ENCODE peak calls at places on chromosomes 2 and 18, in seven cellular contexts. One of them, this sample, is unnamed.

GRCh38 chr18:23386317-23386716 is 66.8 kb upstream of the RIOK3 start:
- DNase-seq in aorta: no peak
- DNase-seq in AG10803: no peak
- DNase-seq in endothelial cell: no peak
- DNase-seq in hepatic stellate cell: no peak
- DNase-seq in activated CD8-positive, alpha-beta memory T cell treated with anti-CD3 and anti-CD28 coated beads for 48 hours: no peak
- DNase-seq in NCI-H2029: no peak
- DNase-seq in this sample: no peak

GRCh38 chr2:218879881-218880748 is 537 bp upstream of the WNT10A start:
- DNase-seq in endothelial cell: no peak
- DNase-seq in NCI-H2029: no peak
- DNase-seq in AG10803: no peak
- DNase-seq in hepatic stellate cell: no peak
- DNase-seq in aorta: peak; percentile 78
- DNase-seq in activated CD8-positive, alpha-beta memory T cell treated with anti-CD3 and anti-CD28 coated beads for 48 hours: no peak
- DNase-seq in this sample: peak; percentile 86

GRCh38 chr2:232437130-232437620 is 18.8 kb upstream of the ALPI start:
- DNase-seq in endothelial cell: no peak
- DNase-seq in NCI-H2029: no peak
- DNase-seq in aorta: peak; percentile 69
- DNase-seq in hepatic stellate cell: no peak
- DNase-seq in activated CD8-positive, alpha-beta memory T cell treated with anti-CD3 and anti-CD28 coated beads for 48 hours: no peak
- DNase-seq in AG10803: no peak
- DNase-seq in this sample: no peak

GRCh38 chr2:206462240-206462854 is 19.0 kb downstream of the ADAM23 start:
- DNase-seq in hepatic stellate cell: no peak
- DNase-seq in AG10803: no peak
- DNase-seq in endothelial cell: no peak
- DNase-seq in activated CD8-positive, alpha-beta memory T cell treated with anti-CD3 and anti-CD28 coated beads for 48 hours: no peak
- DNase-seq in aorta: no peak
- DNase-seq in NCI-H2029: no peak
- DNase-seq in this sample: no peak

GRCh38 chr18:46946656-46947282 is 29.4 kb downstream of the KATNAL2 start:
- DNase-seq in AG10803: peak; percentile 69
- DNase-seq in hepatic stellate cell: peak; percentile 78
- DNase-seq in activated CD8-positive, alpha-beta memory T cell treated with anti-CD3 and anti-CD28 coated beads for 48 hours: peak; percentile 33
- DNase-seq in NCI-H2029: peak; percentile 76
- DNase-seq in endothelial cell: peak; percentile 81
- DNase-seq in aorta: peak; percentile 92
- DNase-seq in this sample: peak; percentile 24

GRCh38 chr2:156165742-156166141 is 166.8 kb downstream of the NR4A2 start:
- DNase-seq in AG10803: no peak
- DNase-seq in endothelial cell: no peak
- DNase-seq in aorta: no peak
- DNase-seq in hepatic stellate cell: no peak
- DNase-seq in activated CD8-positive, alpha-beta memory T cell treated with anti-CD3 and anti-CD28 coated beads for 48 hours: no peak
- DNase-seq in NCI-H2029: no peak
- DNase-seq in this sample: no peak

GRCh38 chr2:207226243-207226642 is 60.5 kb upstream of the KLF7 start:
- DNase-seq in aorta: no peak
- DNase-seq in endothelial cell: no peak
- DNase-seq in AG10803: no peak
- DNase-seq in NCI-H2029: no peak
- DNase-seq in activated CD8-positive, alpha-beta memory T cell treated with anti-CD3 and anti-CD28 coated beads for 48 hours: no peak
- DNase-seq in hepatic stellate cell: no peak
- DNase-seq in this sample: no peak

GRCh38 chr2:69582582-69583176 is 60.9 kb downstream of the AAK1 start:
- DNase-seq in NCI-H2029: no peak
- DNase-seq in endothelial cell: no peak
- DNase-seq in activated CD8-positive, alpha-beta memory T cell treated with anti-CD3 and anti-CD28 coated beads for 48 hours: no peak
- DNase-seq in aorta: no peak
- DNase-seq in AG10803: no peak
- DNase-seq in hepatic stellate cell: peak; percentile 17
- DNase-seq in this sample: no peak

GRCh38 chr2:127694986-127695385 is 6.3 kb upstream of the SFT2D3 start:
- DNase-seq in AG10803: no peak
- DNase-seq in endothelial cell: no peak
- DNase-seq in aorta: no peak
- DNase-seq in activated CD8-positive, alpha-beta memory T cell treated with anti-CD3 and anti-CD28 coated beads for 48 hours: no peak
- DNase-seq in NCI-H2029: no peak
- DNase-seq in hepatic stellate cell: peak; percentile 52
- DNase-seq in this sample: no peak

GRCh38 chr18:48818329-48819254 is 132.2 kb downstream of the SMAD7 start:
- DNase-seq in aorta: peak; percentile 71
- DNase-seq in activated CD8-positive, alpha-beta memory T cell treated with anti-CD3 and anti-CD28 coated beads for 48 hours: no peak
- DNase-seq in AG10803: no peak
- DNase-seq in endothelial cell: no peak
- DNase-seq in NCI-H2029: no peak
- DNase-seq in hepatic stellate cell: no peak
- DNase-seq in this sample: no peak

GRCh38 chr2:220034356-220035121 is 407.1 kb downstream of the SLC4A3 start:
- DNase-seq in hepatic stellate cell: peak; percentile 75
- DNase-seq in AG10803: peak; percentile 74
- DNase-seq in activated CD8-positive, alpha-beta memory T cell treated with anti-CD3 and anti-CD28 coated beads for 48 hours: no peak
- DNase-seq in NCI-H2029: no peak
- DNase-seq in aorta: no peak
- DNase-seq in endothelial cell: no peak
- DNase-seq in this sample: no peak

GRCh38 chr2:201235865-201236811 is 24.2 kb upstream of the CASP8 start:
- DNase-seq in hepatic stellate cell: peak; percentile 60
- DNase-seq in activated CD8-positive, alpha-beta memory T cell treated with anti-CD3 and anti-CD28 coated beads for 48 hours: no peak
- DNase-seq in endothelial cell: peak; percentile 46
- DNase-seq in aorta: peak; percentile 82
- DNase-seq in NCI-H2029: no peak
- DNase-seq in AG10803: peak; percentile 95
- DNase-seq in this sample: peak; percentile 29

GRCh38 chr18:48913201-48913600 is 37.6 kb downstream of the SMAD7 start:
- DNase-seq in activated CD8-positive, alpha-beta memory T cell treated with anti-CD3 and anti-CD28 coated beads for 48 hours: no peak
- DNase-seq in endothelial cell: no peak
- DNase-seq in hepatic stellate cell: no peak
- DNase-seq in AG10803: no peak
- DNase-seq in NCI-H2029: peak; percentile 12
- DNase-seq in aorta: peak; percentile 63
- DNase-seq in this sample: peak; percentile 40

GRCh38 chr2:174327958-174328308 is 6.8 kb upstream of the SP9 start:
- DNase-seq in hepatic stellate cell: no peak
- DNase-seq in AG10803: no peak
- DNase-seq in NCI-H2029: no peak
- DNase-seq in activated CD8-positive, alpha-beta memory T cell treated with anti-CD3 and anti-CD28 coated beads for 48 hours: no peak
- DNase-seq in aorta: no peak
- DNase-seq in endothelial cell: no peak
- DNase-seq in this sample: no peak

GRCh38 chr2:145654156-145654555 is 1134.2 kb upstream of the ZEB2 start:
- DNase-seq in NCI-H2029: no peak
- DNase-seq in hepatic stellate cell: no peak
- DNase-seq in activated CD8-positive, alpha-beta memory T cell treated with anti-CD3 and anti-CD28 coated beads for 48 hours: no peak
- DNase-seq in endothelial cell: no peak
- DNase-seq in AG10803: no peak
- DNase-seq in aorta: no peak
- DNase-seq in this sample: no peak

GRCh38 chr18:6781846-6782245 is 52.3 kb downstream of the ARHGAP28 start:
- DNase-seq in AG10803: peak; percentile 29
- DNase-seq in activated CD8-positive, alpha-beta memory T cell treated with anti-CD3 and anti-CD28 coated beads for 48 hours: no peak
- DNase-seq in endothelial cell: no peak
- DNase-seq in aorta: no peak
- DNase-seq in hepatic stellate cell: peak; percentile 9
- DNase-seq in NCI-H2029: no peak
- DNase-seq in this sample: no peak

GRCh38 chr2:217902281-217903141 is 100.3 kb downstream of the TNS1 start:
- DNase-seq in NCI-H2029: no peak
- DNase-seq in activated CD8-positive, alpha-beta memory T cell treated with anti-CD3 and anti-CD28 coated beads for 48 hours: no peak
- DNase-seq in endothelial cell: no peak
- DNase-seq in hepatic stellate cell: peak; percentile 88
- DNase-seq in aorta: peak; percentile 89
- DNase-seq in AG10803: peak; percentile 52
- DNase-seq in this sample: no peak

GRCh38 chr18:62637807-62638687 is 77.3 kb upstream of the PHLPP1 start:
- DNase-seq in aorta: no peak
- DNase-seq in endothelial cell: peak; percentile 51
- DNase-seq in activated CD8-positive, alpha-beta memory T cell treated with anti-CD3 and anti-CD28 coated beads for 48 hours: peak; percentile 30
- DNase-seq in AG10803: no peak
- DNase-seq in hepatic stellate cell: no peak
- DNase-seq in NCI-H2029: no peak
- DNase-seq in this sample: peak; percentile 29

GRCh38 chr2:1605659-1606400 is 138.5 kb downstream of the PXDN start:
- DNase-seq in endothelial cell: no peak
- DNase-seq in NCI-H2029: no peak
- DNase-seq in hepatic stellate cell: peak; percentile 51
- DNase-seq in aorta: peak; percentile 40
- DNase-seq in AG10803: peak; percentile 43
- DNase-seq in activated CD8-positive, alpha-beta memory T cell treated with anti-CD3 and anti-CD28 coated beads for 48 hours: no peak
- DNase-seq in this sample: no peak

GRCh38 chr2:14601070-14601770 is 31.3 kb upstream of the LRATD1 start:
- DNase-seq in activated CD8-positive, alpha-beta memory T cell treated with anti-CD3 and anti-CD28 coated beads for 48 hours: no peak
- DNase-seq in AG10803: no peak
- DNase-seq in hepatic stellate cell: no peak
- DNase-seq in endothelial cell: no peak
- DNase-seq in NCI-H2029: no peak
- DNase-seq in aorta: no peak
- DNase-seq in this sample: no peak

GRCh38 chr2:69311017-69311416 is 76.0 kb downstream of the GFPT1 start:
- DNase-seq in NCI-H2029: no peak
- DNase-seq in aorta: no peak
- DNase-seq in activated CD8-positive, alpha-beta memory T cell treated with anti-CD3 and anti-CD28 coated beads for 48 hours: no peak
- DNase-seq in AG10803: peak; percentile 60
- DNase-seq in hepatic stellate cell: no peak
- DNase-seq in endothelial cell: no peak
- DNase-seq in this sample: no peak

GRCh38 chr2:112888350-112888749 is 22.6 kb upstream of the IL37 start:
- DNase-seq in endothelial cell: no peak
- DNase-seq in AG10803: no peak
- DNase-seq in aorta: no peak
- DNase-seq in hepatic stellate cell: no peak
- DNase-seq in NCI-H2029: no peak
- DNase-seq in activated CD8-positive, alpha-beta memory T cell treated with anti-CD3 and anti-CD28 coated beads for 48 hours: no peak
- DNase-seq in this sample: no peak

GRCh38 chr2:144389151-144389929 is 130.6 kb downstream of the ZEB2 start:
- DNase-seq in activated CD8-positive, alpha-beta memory T cell treated with anti-CD3 and anti-CD28 coated beads for 48 hours: no peak
- DNase-seq in hepatic stellate cell: no peak
- DNase-seq in aorta: no peak
- DNase-seq in AG10803: no peak
- DNase-seq in endothelial cell: peak; percentile 9
- DNase-seq in NCI-H2029: no peak
- DNase-seq in this sample: no peak

GRCh38 chr2:188852752-188853151 is 121.4 kb upstream of the COL3A1 start:
- DNase-seq in activated CD8-positive, alpha-beta memory T cell treated with anti-CD3 and anti-CD28 coated beads for 48 hours: no peak
- DNase-seq in aorta: no peak
- DNase-seq in hepatic stellate cell: no peak
- DNase-seq in AG10803: peak; percentile 76
- DNase-seq in NCI-H2029: peak; percentile 1
- DNase-seq in endothelial cell: no peak
- DNase-seq in this sample: no peak

GRCh38 chr2:100242891-100243670 is 79.2 kb downstream of the LONRF2 start:
- DNase-seq in activated CD8-positive, alpha-beta memory T cell treated with anti-CD3 and anti-CD28 coated beads for 48 hours: no peak
- DNase-seq in hepatic stellate cell: peak; percentile 72
- DNase-seq in endothelial cell: peak; percentile 80
- DNase-seq in aorta: peak; percentile 89
- DNase-seq in AG10803: peak; percentile 51
- DNase-seq in NCI-H2029: peak; percentile 46
- DNase-seq in this sample: peak; percentile 13

GRCh38 chr18:48852792-48853191 is 98.0 kb downstream of the SMAD7 start:
- DNase-seq in endothelial cell: no peak
- DNase-seq in aorta: no peak
- DNase-seq in activated CD8-positive, alpha-beta memory T cell treated with anti-CD3 and anti-CD28 coated beads for 48 hours: no peak
- DNase-seq in NCI-H2029: no peak
- DNase-seq in hepatic stellate cell: no peak
- DNase-seq in AG10803: no peak
- DNase-seq in this sample: no peak

GRCh38 chr2:181117176-181117925 is 136.9 kb downstream of the UBE2E3 start:
- DNase-seq in NCI-H2029: no peak
- DNase-seq in hepatic stellate cell: no peak
- DNase-seq in endothelial cell: no peak
- DNase-seq in activated CD8-positive, alpha-beta memory T cell treated with anti-CD3 and anti-CD28 coated beads for 48 hours: no peak
- DNase-seq in AG10803: no peak
- DNase-seq in aorta: no peak
- DNase-seq in this sample: no peak

GRCh38 chr2:19020144-19021099 is 338.0 kb downstream of the OSR1 start:
- DNase-seq in activated CD8-positive, alpha-beta memory T cell treated with anti-CD3 and anti-CD28 coated beads for 48 hours: no peak
- DNase-seq in endothelial cell: no peak
- DNase-seq in hepatic stellate cell: no peak
- DNase-seq in NCI-H2029: no peak
- DNase-seq in aorta: no peak
- DNase-seq in AG10803: no peak
- DNase-seq in this sample: no peak

GRCh38 chr18:8704361-8705279 is 736 bp upstream of the MTCL1 start:
- DNase-seq in aorta: peak; percentile 97
- DNase-seq in hepatic stellate cell: peak; percentile 97
- DNase-seq in NCI-H2029: peak; percentile 39
- DNase-seq in endothelial cell: peak; percentile 82
- DNase-seq in AG10803: peak; percentile 98
- DNase-seq in activated CD8-positive, alpha-beta memory T cell treated with anti-CD3 and anti-CD28 coated beads for 48 hours: peak; percentile 72
- DNase-seq in this sample: peak; percentile 75

GRCh38 chr18:31497711-31498449 is at the start of gene DSG2:
- DNase-seq in NCI-H2029: no peak
- DNase-seq in activated CD8-positive, alpha-beta memory T cell treated with anti-CD3 and anti-CD28 coated beads for 48 hours: no peak
- DNase-seq in hepatic stellate cell: no peak
- DNase-seq in endothelial cell: peak; percentile 57
- DNase-seq in AG10803: no peak
- DNase-seq in aorta: peak; percentile 73
- DNase-seq in this sample: no peak

GRCh38 chr18:74221081-74221480 is 70.7 kb downstream of the CYB5A start:
- DNase-seq in AG10803: no peak
- DNase-seq in aorta: no peak
- DNase-seq in endothelial cell: no peak
- DNase-seq in hepatic stellate cell: no peak
- DNase-seq in activated CD8-positive, alpha-beta memory T cell treated with anti-CD3 and anti-CD28 coated beads for 48 hours: no peak
- DNase-seq in NCI-H2029: no peak
- DNase-seq in this sample: no peak